ENCODE peak calls at places on chromosomes 11 and 22, in seven cellular contexts. K is Calu3; N is stimulated activated naive CD4-positive, alpha-beta T cell; J is naive thymus-derived CD4-positive, alpha-beta T cell; S is M059J; I is GM19239; X is T-helper 1 cell. H is an unnamed sample.

GRCh38 chr22:23829845-23830372 is 8.9 kb downstream of the DERL3 start:
- DNase-seq in K (no peak), J (no peak), X (no peak), S (peak; percentile 22), I (no peak), N (no peak), H (no peak)

GRCh38 chr11:126175261-126175885 is 36.1 kb downstream of the RPUSD4 start:
- DNase-seq in X (no peak), N (no peak), S (no peak), I (no peak), J (no peak), K (no peak), H (no peak)

GRCh38 chr11:1888347-1888753 is 3.3 kb downstream of the PRR33 start:
- DNase-seq in S (no peak), I (no peak), X (no peak), N (no peak), J (no peak), K (no peak), H (no peak)

GRCh38 chr11:79189604-79190003 is 251.2 kb downstream of the TENM4 start:
- DNase-seq in N (no peak), J (no peak), I (no peak), K (no peak), X (no peak), S (no peak), H (no peak)

GRCh38 chr11:103547691-103548090 is 438.5 kb downstream of the DYNC2H1 start:
- DNase-seq in I (no peak), J (no peak), K (no peak), N (no peak), X (no peak), S (no peak), H (no peak)

GRCh38 chr11:120977470-120977869 is 46.4 kb upstream of the TBCEL start:
- DNase-seq in I (no peak), X (no peak), N (no peak), J (no peak), K (no peak), S (peak; percentile 60), H (no peak)

GRCh38 chr11:13475091-13475490 is 12.1 kb upstream of the BTBD10 start:
- DNase-seq in I (no peak), X (no peak), K (no peak), J (no peak), N (no peak), S (no peak), H (no peak)

GRCh38 chr11:102360681-102361080 is 13.7 kb downstream of the BIRC2 start:
- DNase-seq in N (peak; percentile 11), S (no peak), X (no peak), K (no peak), I (no peak), J (no peak), H (no peak)

GRCh38 chr11:119029340-119030028 is 1.2 kb downstream of the SLC37A4 start:
- DNase-seq in X (no peak), S (no peak), K (peak; percentile 61), N (no peak), I (no peak), J (no peak), H (no peak)

GRCh38 chr22:33126881-33127280 is 68.7 kb upstream of the SYN3 start:
- DNase-seq in S (peak; percentile 38), I (no peak), N (no peak), K (no peak), X (no peak), J (no peak), H (no peak)

GRCh38 chr11:48170840-48171233 is 45.8 kb upstream of the OR4B1 start:
- DNase-seq in J (no peak), I (no peak), N (no peak), X (no peak), S (peak; percentile 22), K (no peak), H (no peak)

GRCh38 chr22:32044913-32045312 is 1.9 kb downstream of the SLC5A1 start:
- DNase-seq in K (peak; percentile 40), I (no peak), X (no peak), J (no peak), N (no peak), S (no peak), H (no peak)

GRCh38 chr22:43434601-43435311 is 22.9 kb downstream of the MPPED1 start:
- DNase-seq in N (no peak), X (no peak), K (no peak), S (no peak), I (no peak), J (no peak), H (no peak)

GRCh38 chr11:88355887-88356286 is 18.4 kb upstream of the CTSC start:
- DNase-seq in X (no peak), N (no peak), K (no peak), J (no peak), I (no peak), S (no peak), H (no peak)

GRCh38 chr11:69775163-69775755 is at the start of gene FGF4:
- DNase-seq in N (no peak), I (no peak), J (no peak), X (no peak), K (no peak), S (no peak), H (no peak)

GRCh38 chr11:74820763-74821162 is 72.1 kb downstream of the RNF169 start:
- DNase-seq in N (no peak), X (no peak), K (no peak), I (no peak), S (peak; percentile 91), J (no peak), H (no peak)

GRCh38 chr11:64353761-64354506 is 5.0 kb upstream of the RPS6KA4 start:
- DNase-seq in I (no peak), K (no peak), J (no peak), S (no peak), X (no peak), N (no peak), H (no peak)

GRCh38 chr11:6746086-6746618 is 25.6 kb downstream of the OR2AG2 start:
- DNase-seq in I (peak; percentile 35), N (no peak), X (peak; percentile 32), K (no peak), J (peak; percentile 32), S (no peak), H (no peak)

GRCh38 chr11:36441610-36442208 is 68.4 kb downstream of the TRAF6 start:
- DNase-seq in K (no peak), N (no peak), S (no peak), I (no peak), J (peak; percentile 29), X (no peak), H (no peak)

GRCh38 chr11:74574563-74574962 is 17.8 kb upstream of the POLD3 start:
- DNase-seq in I (no peak), J (no peak), K (no peak), S (no peak), N (no peak), X (no peak), H (no peak)

GRCh38 chr11:95398437-95399112 is 167.6 kb upstream of the SESN3 start:
- DNase-seq in S (no peak), I (no peak), J (no peak), N (no peak), X (no peak), K (no peak), H (no peak)

GRCh38 chr22:18126606-18127005 is 16.0 kb downstream of the TUBA8 start:
- DNase-seq in N (no peak), J (no peak), S (no peak), I (no peak), X (no peak), K (no peak), H (no peak)

GRCh38 chr22:30439226-30439625 is 13.7 kb downstream of the MTFP1 start:
- DNase-seq in N (no peak), S (no peak), J (no peak), X (no peak), I (no peak), K (no peak), H (no peak)

GRCh38 chr11:2280208-2280607 is 9.8 kb upstream of the ASCL2 start:
- DNase-seq in J (no peak), I (no peak), N (no peak), K (no peak), S (no peak), X (no peak), H (no peak)

GRCh38 chr11:86172894-86173293 is 71.7 kb upstream of the EED start:
- DNase-seq in X (no peak), K (no peak), S (peak; percentile 96), N (no peak), J (no peak), I (no peak), H (no peak)

GRCh38 chr11:17238377-17238776 is 30.6 kb upstream of the PIK3C2A start:
- DNase-seq in N (no peak), I (no peak), S (no peak), X (no peak), J (no peak), K (no peak), H (no peak)

GRCh38 chr11:78688460-78688859 is 113.8 kb upstream of the NARS2 start:
- DNase-seq in N (no peak), X (no peak), J (no peak), S (no peak), K (peak; percentile 7), I (no peak), H (no peak)

GRCh38 chr11:122101625-122102291 is 14.3 kb downstream of the BLID start:
- DNase-seq in J (no peak), I (no peak), S (peak; percentile 86), K (no peak), X (no peak), N (no peak), H (peak; percentile 85)

GRCh38 chr11:70142171-70142875 is 60.8 kb upstream of the FADD start:
- DNase-seq in X (no peak), S (peak; percentile 26), I (no peak), J (no peak), K (peak; percentile 35), N (no peak), H (no peak)

GRCh38 chr11:2671748-2672147 is 28.0 kb downstream of the KCNQ1OT1 start:
- DNase-seq in K (no peak), S (no peak), I (no peak), N (no peak), J (peak; percentile 12), X (no peak), H (peak; percentile 47)

GRCh38 chr11:35474677-35475076 is 50.7 kb downstream of the PAMR1 start:
- DNase-seq in S (no peak), I (no peak), J (no peak), X (no peak), K (no peak), N (no peak), H (no peak)

GRCh38 chr11:47950396-47950795 is 30.0 kb upstream of the PTPRJ start:
- DNase-seq in X (peak; percentile 15), N (peak; percentile 43), S (no peak), I (no peak), K (no peak), J (peak; percentile 30), H (no peak)

GRCh38 chr11:3150726-3151125 is 14.4 kb downstream of the OSBPL5 start:
- DNase-seq in X (no peak), N (no peak), S (no peak), I (no peak), K (no peak), J (no peak), H (no peak)